ENCODE peak calls at places on chromosomes 7 and 10, in nine cellular contexts. N, S, J, K, M, C, X, I and P are unnamed samples.

GRCh38 chr10:58237014-58237830 is 30.5 kb downstream of the IPMK start:
- DNase-seq in N (peak; percentile 86), S (no peak), J (no peak), K (peak; percentile 91), M (peak; percentile 93), C (peak; percentile 59), X (no peak), I (peak; percentile 76), P (no peak)

GRCh38 chr10:19815478-19816419 is 483 bp upstream of the PLXDC2 start:
- DNase-seq in N (peak; percentile 37), S (peak; percentile 78), J (peak; percentile 93), K (peak; percentile 37), M (peak; percentile 74), C (no peak), X (peak; percentile 91), I (peak; percentile 13), P (peak; percentile 90)

GRCh38 chr10:78443900-78444571 is 410.4 kb downstream of the RPS24 start:
- DNase-seq in N (no peak), S (no peak), J (no peak), K (no peak), M (no peak), C (no peak), X (no peak), I (no peak), P (no peak)

GRCh38 chr7:143408686-143409551 is at the start of gene EPHA1:
- DNase-seq in N (no peak), S (peak; percentile 75), J (peak; percentile 65), K (peak; percentile 42), M (no peak), C (no peak), X (peak; percentile 97), I (no peak), P (no peak)

GRCh38 chr10:112314822-112315474 is 31.7 kb downstream of the TECTB start:
- DNase-seq in N (peak; percentile 49), S (peak; percentile 83), J (peak; percentile 89), K (peak; percentile 84), M (peak; percentile 66), C (no peak), X (peak; percentile 85), I (peak; percentile 70), P (peak; percentile 85)

GRCh38 chr7:130274983-130275649 is 8.5 kb downstream of the CPA2 start:
- DNase-seq in N (no peak), S (no peak), J (peak; percentile 61), K (no peak), M (no peak), C (no peak), X (peak; percentile 64), I (no peak), P (peak; percentile 26)

GRCh38 chr7:77684030-77684429 is 12.2 kb upstream of the RSBN1L start:
- DNase-seq in N (no peak), S (no peak), J (peak; percentile 32), K (peak; percentile 86), M (peak; percentile 83), C (no peak), X (peak; percentile 87), I (no peak), P (no peak)

GRCh38 chr7:143325215-143325614 is 9.3 kb downstream of the CLCN1 start:
- DNase-seq in N (no peak), S (no peak), J (no peak), K (no peak), M (no peak), C (no peak), X (no peak), I (no peak), P (no peak)

GRCh38 chr7:157750291-157750690 is 413.5 kb downstream of the DNAJB6 start:
- DNase-seq in N (no peak), S (no peak), J (no peak), K (no peak), M (no peak), C (no peak), X (no peak), I (no peak), P (no peak)

GRCh38 chr7:4003536-4003935 is 678.6 kb upstream of the FOXK1 start:
- DNase-seq in N (no peak), S (no peak), J (no peak), K (no peak), M (no peak), C (no peak), X (no peak), I (no peak), P (no peak)

GRCh38 chr10:115572740-115573455 is 479.7 kb downstream of the ATRNL1 start:
- DNase-seq in N (no peak), S (no peak), J (peak; percentile 42), K (no peak), M (no peak), C (no peak), X (peak; percentile 76), I (peak; percentile 13), P (peak; percentile 4)

GRCh38 chr10:106648534-106649481 is 515.7 kb downstream of the SORCS1 start:
- DNase-seq in N (no peak), S (no peak), J (no peak), K (no peak), M (no peak), C (no peak), X (no peak), I (no peak), P (no peak)

GRCh38 chr7:40024841-40025240 is 74.8 kb downstream of the CDK13 start:
- DNase-seq in N (no peak), S (no peak), J (no peak), K (no peak), M (no peak), C (no peak), X (no peak), I (no peak), P (no peak)

DNA sequence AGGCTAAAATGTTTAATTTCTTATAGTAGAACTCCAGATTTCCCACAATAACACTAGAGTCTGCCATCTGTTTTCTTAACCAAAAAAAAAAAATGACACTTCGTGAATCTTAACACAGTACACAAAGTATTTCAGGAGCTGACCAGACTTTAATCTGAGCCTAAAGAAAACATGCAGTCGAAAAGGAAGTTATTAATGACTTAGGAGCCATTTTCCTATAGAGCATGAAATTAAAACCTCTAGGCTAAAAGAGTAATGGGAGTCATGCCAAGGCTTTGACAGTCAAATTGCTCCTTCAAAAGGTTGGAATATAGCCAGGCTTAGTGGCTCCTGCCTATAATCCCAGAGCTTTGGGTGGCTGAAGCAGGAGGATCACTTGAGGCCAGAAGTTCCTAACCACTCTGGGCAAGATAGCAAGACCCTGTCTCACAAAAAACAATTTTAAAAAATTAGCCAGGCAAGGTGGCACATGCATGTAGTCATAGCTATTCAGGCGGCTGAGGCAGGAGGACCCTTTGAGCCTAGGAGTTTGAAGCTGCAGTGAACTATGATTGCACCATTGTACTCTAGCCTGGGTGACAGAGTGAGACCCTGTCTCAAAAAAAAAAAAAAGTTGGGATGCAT is 13.6 kb downstream of the MICU1 start:
- DNase-seq in N (no peak), S (no peak), J (no peak), K (peak; percentile 17), M (no peak), C (no peak), X (no peak), I (no peak), P (peak; percentile 88)
- H3K4me3 ChIP-seq in N (no peak overlapping the region), S (no peak overlapping the region), J (no peak overlapping the region), K (no peak overlapping the region), M (no peak overlapping the region), C (no peak overlapping the region), X (no peak overlapping the region), I (no peak overlapping the region), P (no peak overlapping the region)

GRCh38 chr7:79317728-79318127 is 135.7 kb downstream of the MAGI2 start:
- DNase-seq in N (peak; percentile 60), S (no peak), J (peak; percentile 4), K (peak; percentile 91), M (peak; percentile 83), C (peak; percentile 46), X (peak; percentile 74), I (peak; percentile 85), P (no peak)
- H3K4me3 ChIP-seq in N (no peak overlapping the region), S (no peak overlapping the region), J (no peak overlapping the region), K (no peak overlapping the region), M (no peak overlapping the region), C (no peak overlapping the region), X (no peak overlapping the region), I (no peak overlapping the region), P (no peak overlapping the region)

GRCh38 chr7:98210513-98211220 is 572 bp upstream of the BHLHA15 start:
- DNase-seq in N (no peak), S (peak; percentile 24), J (peak; percentile 72), K (peak; percentile 33), M (no peak), C (no peak), X (peak; percentile 65), I (no peak), P (no peak)
- H3K4me3 ChIP-seq in N (peak overlapping the region; percentile 34), S (peak overlapping the region; percentile 49), J (peak overlapping the region; percentile 45), K (peak overlapping the region; percentile 30), M (peak overlapping the region; percentile 36), C (peak overlapping the region; percentile 46), X (peak overlapping the region; percentile 60), I (peak overlapping the region; percentile 61), P (no peak overlapping the region)

GRCh38 chr7:158997471-158997870 is 141.1 kb downstream of the DYNC2I1 start:
- DNase-seq in N (no peak), S (no peak), J (no peak), K (no peak), M (no peak), C (no peak), X (no peak), I (no peak), P (no peak)

GRCh38 chr7:158997110-158997453 is 140.7 kb downstream of the DYNC2I1 start:
- DNase-seq in N (no peak), S (no peak), J (no peak), K (no peak), M (no peak), C (no peak), X (peak; percentile 40), I (no peak), P (no peak)

GRCh38 chr7:158995514-158995913 is 139.2 kb downstream of the DYNC2I1 start:
- DNase-seq in N (no peak), S (no peak), J (no peak), K (no peak), M (no peak), C (no peak), X (no peak), I (no peak), P (no peak)

GRCh38 chr7:158994687-158995086 is 138.3 kb downstream of the DYNC2I1 start:
- DNase-seq in N (no peak), S (no peak), J (no peak), K (no peak), M (no peak), C (no peak), X (no peak), I (no peak), P (no peak)

DNA sequence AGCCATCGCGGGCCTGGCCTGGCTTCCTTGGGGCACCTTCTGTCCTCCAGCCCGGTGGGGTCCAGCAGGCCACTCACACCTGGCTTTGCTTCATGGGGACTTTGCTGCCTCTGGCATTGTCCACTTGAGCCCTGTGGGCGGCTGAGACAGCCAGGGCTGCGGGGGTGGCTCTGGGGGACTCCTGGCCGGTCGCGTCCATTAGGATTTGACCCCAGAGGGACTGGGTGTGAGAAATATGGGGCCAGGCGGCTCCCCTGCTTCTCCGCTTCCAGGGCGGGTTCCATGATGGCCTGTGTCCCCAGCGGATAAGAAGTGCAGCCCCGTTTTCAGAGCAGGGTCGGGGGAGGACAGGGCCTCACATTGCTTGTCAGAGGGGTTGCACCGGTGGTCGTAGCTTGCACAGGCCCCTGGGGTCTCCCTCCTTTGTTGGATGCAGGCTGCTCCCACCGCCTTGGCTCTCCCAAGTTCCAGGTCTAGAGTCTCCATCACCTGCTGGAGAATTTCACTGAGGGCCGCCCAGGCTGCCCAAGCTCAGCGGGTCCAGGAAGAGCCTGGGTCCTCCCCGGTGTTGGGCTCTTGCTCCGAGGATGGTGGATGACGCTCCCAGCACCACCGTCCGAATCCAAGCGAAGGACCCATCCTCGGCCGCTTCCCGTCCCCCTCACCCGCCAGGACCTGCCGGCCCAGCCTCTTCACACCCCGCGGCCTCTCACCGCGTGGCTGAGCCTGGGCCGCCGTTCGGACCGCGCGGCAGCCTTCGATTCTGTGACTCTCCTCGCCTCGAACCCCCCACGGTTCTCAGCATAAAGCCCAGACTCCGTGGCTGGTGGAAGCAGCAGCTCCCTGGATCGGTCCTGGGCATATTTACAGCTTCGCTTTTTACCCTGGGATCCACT is 140.1 kb downstream of the DYNC2I1 start:
- DNase-seq in N (no peak), S (no peak), J (no peak), K (no peak), M (no peak), C (no peak), X (peak; percentile 44), I (no peak), P (no peak)
- H3K4me3 ChIP-seq in N (no peak overlapping the region), S (peak overlapping the region; percentile 19), J (peak overlapping the region; percentile 29), K (no peak overlapping the region), M (no peak overlapping the region), C (no peak overlapping the region), X (peak overlapping the region; percentile 50), I (no peak overlapping the region), P (no peak overlapping the region)